ENCODE peak calls at places on chromosome 21, in five cellular contexts. A, Z, W, H and F are unnamed samples.

GRCh38 chr21:14528815-14529214 is 17.3 kb downstream of the SAMSN1 start:
- DNase-seq in A (no peak), Z (no peak), W (no peak), H (no peak), F (no peak)

GRCh38 chr21:14403681-14404318 is 20.9 kb upstream of the HSPA13 start:
- DNase-seq in A (no peak), Z (no peak), W (no peak), H (peak), F (no peak)

GRCh38 chr21:32182449-32182848 is 96.4 kb downstream of the MIS18A start:
- DNase-seq in A (no peak), Z (no peak), W (no peak), H (no peak), F (no peak)

GRCh38 chr21:22544747-22545146 is 1546.5 kb downstream of the NCAM2 start:
- DNase-seq in A (no peak), Z (no peak), W (no peak), H (no peak), F (no peak)

GRCh38 chr21:44506279-44507255 is 33.4 kb downstream of the KRTAP10-1 start:
- DNase-seq in A (no peak), Z (no peak), W (no peak), H (no peak), F (no peak)

GRCh38 chr21:21268885-21269284 is 270.7 kb downstream of the NCAM2 start:
- DNase-seq in A (no peak), Z (no peak), W (no peak), H (no peak), F (no peak)

GRCh38 chr21:39650306-39650705 is 37.6 kb downstream of the B3GALT5 start:
- DNase-seq in A (no peak), Z (no peak), W (no peak), H (no peak), F (no peak)

GRCh38 chr21:44492572-44493385 is 37.5 kb downstream of the LRRC3 start:
- DNase-seq in A (no peak), Z (no peak), W (no peak), H (no peak), F (no peak)

GRCh38 chr21:16193758-16194606 is 464.2 kb downstream of the USP25 start:
- DNase-seq in A (peak), Z (no peak), W (peak), H (peak), F (peak)

GRCh38 chr21:46392921-46393320 is 65.8 kb upstream of the DIP2A start:
- DNase-seq in A (peak), Z (no peak), W (no peak), H (no peak), F (no peak)